ENCODE peak calls at places on chromosome 11, in seven cellular contexts. Y is ovary, G is sigmoid colon, M is K562, E is SK-N-SH, V is A549, K is stomach. J is an unnamed sample.

GRCh38 chr11:11332141-11332710 is 20.8 kb downstream of the CSNK2A3 start:
- DNase-seq in Y (no peak), G (no peak), M (no peak), E (no peak), V (no peak), K (no peak), J (no peak)

GRCh38 chr11:84564180-84564866 is 1062.8 kb downstream of the DLG2 start:
- DNase-seq in Y (no peak), G (no peak), M (peak; percentile 27), E (peak; percentile 16), V (peak; percentile 66), K (peak; percentile 27), J (no peak)

GRCh38 chr11:60377737-60378136 is 595 bp upstream of the MS4A7 start:
- DNase-seq in Y (no peak), G (peak; percentile 79), M (no peak), E (no peak), V (no peak), K (no peak), J (no peak)

GRCh38 chr11:11535611-11536010 is 86.2 kb downstream of the GALNT18 start:
- DNase-seq in Y (no peak), G (no peak), M (no peak), E (peak; percentile 40), V (no peak), K (no peak), J (no peak)

GRCh38 chr11:20536784-20537183 is 62.6 kb upstream of the SLC6A5 start:
- DNase-seq in Y (no peak), G (no peak), M (no peak), E (peak; percentile 46), V (no peak), K (no peak), J (no peak)

GRCh38 chr11:127345819-127346459 is 345.4 kb upstream of the KIRREL3 start:
- DNase-seq in Y (peak; percentile 18), G (no peak), M (peak; percentile 20), E (peak; percentile 66), V (peak; percentile 25), K (no peak), J (no peak)

GRCh38 chr11:2890466-2891241 is 5.1 kb upstream of the CDKN1C start:
- DNase-seq in Y (peak; percentile 95), G (peak; percentile 91), M (peak; percentile 84), E (no peak), V (no peak), K (peak; percentile 93), J (no peak)

GRCh38 chr11:70415176-70415575 is 16.8 kb downstream of the CTTN start:
- DNase-seq in Y (no peak), G (no peak), M (no peak), E (no peak), V (peak; percentile 18), K (no peak), J (no peak)

GRCh38 chr11:97965849-97966646 is 1054.7 kb upstream of the CNTN5 start:
- DNase-seq in Y (no peak), G (no peak), M (no peak), E (no peak), V (no peak), K (no peak), J (no peak)

GRCh38 chr11:130103296-130103814 is 33.7 kb downstream of the APLP2 start:
- DNase-seq in Y (no peak), G (no peak), M (no peak), E (peak; percentile 35), V (no peak), K (no peak), J (no peak)

GRCh38 chr11:2378527-2379210 is 1.6 kb downstream of the CD81 start:
- DNase-seq in Y (peak; percentile 62), G (peak; percentile 88), M (no peak), E (peak; percentile 83), V (no peak), K (no peak), J (peak; percentile 92)

GRCh38 chr11:134333312-134333711 is 1.5 kb downstream of the GLB1L2 start:
- DNase-seq in Y (no peak), G (peak; percentile 65), M (no peak), E (no peak), V (no peak), K (no peak), J (no peak)

GRCh38 chr11:117492578-117493251 is 165.1 kb downstream of the CEP164 start:
- DNase-seq in Y (no peak), G (no peak), M (no peak), E (peak; percentile 61), V (no peak), K (no peak), J (no peak)
- TF ChIP-seq CTCF in Y (no peak), G (no peak), M (no peak), E (no peak), V (no peak), K (no peak), J (no peak)

DNA sequence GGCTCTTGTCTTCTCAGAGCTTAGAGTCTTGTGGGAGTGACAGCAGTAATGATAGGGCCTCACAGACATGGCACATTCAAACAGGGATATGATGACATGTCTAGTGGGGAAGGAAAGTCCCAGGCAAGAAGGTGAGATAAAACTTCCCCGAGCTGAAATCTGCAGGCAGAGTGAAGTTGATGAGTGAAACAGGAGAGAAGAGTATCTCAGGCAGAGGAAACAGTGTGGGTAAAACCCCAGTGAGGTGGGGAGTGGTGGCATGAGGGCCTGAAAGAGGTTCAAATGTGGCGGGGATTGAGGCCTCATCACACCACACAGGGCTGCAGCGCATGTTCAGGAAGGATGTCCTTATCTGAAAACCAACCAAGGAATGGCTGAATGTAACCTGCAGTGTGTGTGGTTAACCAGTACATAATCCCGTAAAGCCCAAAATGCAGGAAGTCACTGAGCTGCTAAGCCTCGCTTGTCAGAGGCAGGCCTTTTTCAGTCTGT is 153.8 kb upstream of the E2F8 start:
- DNase-seq in Y (no peak), G (no peak), M (no peak), E (no peak), V (no peak), K (no peak), J (no peak)
- H3K27ac ChIP-seq in Y (no peak overlapping the region), G (no peak overlapping the region), M (no peak overlapping the region), E (no peak overlapping the region), V (no peak overlapping the region), K (no peak overlapping the region), J (no peak overlapping the region)

GRCh38 chr11:81869337-81870065 is 864.2 kb downstream of the FAM181B start:
- DNase-seq in Y (no peak), G (no peak), M (no peak), E (no peak), V (no peak), K (peak; percentile 44), J (no peak)
- TF ChIP-seq EP300 in Y (no peak), G (no peak), M (no peak), E (no peak), V (no peak), K (no peak), J (no peak)

GRCh38 chr11:46574656-46575055 is 19.2 kb downstream of the AMBRA1 start:
- DNase-seq in Y (no peak), G (no peak), M (no peak), E (no peak), V (no peak), K (no peak), J (no peak)
- TF ChIP-seq CTCF in Y (no peak), G (no peak), M (no peak), E (no peak), V (no peak), K (no peak), J (no peak)

DNA sequence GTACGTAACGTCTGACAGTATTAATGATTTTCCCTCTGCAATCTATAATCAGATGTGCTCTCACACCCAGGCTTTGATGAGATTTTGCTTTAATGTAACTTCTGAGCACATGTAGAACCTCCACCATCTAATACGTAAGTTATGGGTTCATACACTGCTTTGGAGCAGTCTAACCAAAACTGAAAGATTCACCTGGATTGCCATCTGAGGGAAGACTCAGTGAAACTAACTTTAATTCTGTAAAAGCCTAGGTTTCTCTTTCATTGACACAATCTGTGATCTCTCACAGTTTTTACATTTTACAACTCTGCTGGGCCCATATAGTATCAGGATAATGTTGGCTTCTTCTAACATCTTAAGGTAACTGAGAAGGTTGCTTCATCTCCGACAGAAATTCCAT is 30.1 kb upstream of the MTNR1B start:
- DNase-seq in Y (no peak), G (no peak), M (no peak), E (no peak), V (no peak), K (no peak), J (no peak)
- H3K27ac ChIP-seq in Y (no peak overlapping the region), G (no peak overlapping the region), M (no peak overlapping the region), E (no peak overlapping the region), V (no peak overlapping the region), K (no peak overlapping the region), J (no peak overlapping the region)

GRCh38 chr11:13010737-13011342 is 1.7 kb downstream of the RASSF10 start:
- DNase-seq in Y (no peak), G (no peak), M (no peak), E (peak; percentile 44), V (no peak), K (peak; percentile 48), J (no peak)

GRCh38 chr11:13015753-13016152 is 6.6 kb downstream of the RASSF10 start:
- DNase-seq in Y (no peak), G (no peak), M (no peak), E (no peak), V (no peak), K (no peak), J (no peak)

GRCh38 chr11:13011366-13012036 is 2.4 kb downstream of the RASSF10 start:
- DNase-seq in Y (no peak), G (no peak), M (no peak), E (no peak), V (no peak), K (no peak), J (no peak)

GRCh38 chr11:13012037-13012693 is 3.0 kb downstream of the RASSF10 start:
- DNase-seq in Y (no peak), G (no peak), M (no peak), E (no peak), V (no peak), K (peak; percentile 75), J (no peak)

GRCh38 chr11:13013054-13013488 is 4.0 kb downstream of the RASSF10 start:
- DNase-seq in Y (no peak), G (no peak), M (no peak), E (no peak), V (no peak), K (no peak), J (no peak)
- TF ChIP-seq EP300 in Y (no peak), G (no peak), M (no peak), E (no peak), V (no peak), K (no peak), J (no peak)